ENCODE peak calls at places on chromosomes 11 and 22, in eight cellular contexts. U, C, B, Q, F, T, A and K are unnamed samples. For H3K4me1, the result is how much of the 10 kb centered on the place peaks cover.

GRCh38 chr11:119337581-119338317 is 2.9 kb downstream of the C1QTNF5 start:
- DNase-seq in U (no peak), C (no peak), B (peak), Q (peak), F (peak), T (no peak), A (peak), K (no peak)

GRCh38 chr11:103668859-103669258 is 367.6 kb upstream of the DDI1 start:
- DNase-seq in U (no peak), C (no peak), B (no peak), Q (no peak), F (no peak), T (no peak), A (no peak), K (no peak)

GRCh38 chr22:22810471-22810870 is 77.1 kb upstream of the IGLL5 start:
- DNase-seq in U (peak), C (no peak), B (no peak), Q (no peak), F (no peak), T (no peak), A (no peak), K (no peak)

GRCh38 chr11:6606471-6607189 is 3.1 kb downstream of the ILK start:
- DNase-seq in U (peak), C (peak), B (peak), Q (peak), F (peak), T (peak), A (peak), K (peak)

GRCh38 chr11:9663699-9664275 is at the start of gene SWAP70:
- DNase-seq in U (peak), C (peak), B (peak), Q (peak), F (peak), T (peak), A (peak), K (peak)

GRCh38 chr22:44623771-44624510 is 78.1 kb upstream of the PRR5 start:
- DNase-seq in U (no peak), C (no peak), B (no peak), Q (peak), F (peak), T (no peak), A (peak), K (no peak)

GRCh38 chr22:33921576-33922181 is 1.4 kb upstream of the LARGE1 start:
- DNase-seq in U (peak), C (peak), B (peak), Q (peak), F (peak), T (no peak), A (no peak), K (no peak)

GRCh38 chr11:5380740-5381342 is 2.8 kb upstream of the OR51M1 start:
- DNase-seq in U (peak), C (no peak), B (peak), Q (peak), F (peak), T (no peak), A (peak), K (peak)

GRCh38 chr22:26213826-26214225 is 44.6 kb downstream of the SEZ6L start:
- DNase-seq in U (no peak), C (no peak), B (no peak), Q (no peak), F (no peak), T (no peak), A (no peak), K (no peak)

DNA sequence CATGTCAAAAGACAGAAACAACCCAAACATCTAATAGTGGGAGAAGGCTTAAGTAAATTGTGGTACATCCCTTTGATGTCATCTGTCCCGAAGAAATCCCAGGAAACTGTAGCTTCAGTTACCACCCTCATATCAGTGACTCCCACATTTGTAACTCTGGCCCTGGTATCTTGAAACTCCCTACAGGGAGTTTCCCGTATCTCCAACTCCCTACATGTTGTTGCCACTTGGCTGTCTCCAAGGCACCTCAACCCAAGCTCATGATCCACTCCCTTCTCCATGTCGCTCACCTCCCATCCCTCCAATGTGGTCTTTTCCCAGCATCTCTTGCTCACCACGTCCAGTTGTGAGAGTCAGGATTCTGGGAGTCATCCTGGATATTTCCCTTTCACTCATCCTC is 68.1 kb downstream of the CACNG2 start:
- DNase-seq in U (no peak), C (no peak), B (no peak), Q (no peak), F (no peak), T (no peak), A (no peak), K (no peak)
- H3K4me1 ChIP-seq in U (under half), C (under half), B (under half), Q (under half), F (under half), T (under half), A (under half), K (under half)

DNA sequence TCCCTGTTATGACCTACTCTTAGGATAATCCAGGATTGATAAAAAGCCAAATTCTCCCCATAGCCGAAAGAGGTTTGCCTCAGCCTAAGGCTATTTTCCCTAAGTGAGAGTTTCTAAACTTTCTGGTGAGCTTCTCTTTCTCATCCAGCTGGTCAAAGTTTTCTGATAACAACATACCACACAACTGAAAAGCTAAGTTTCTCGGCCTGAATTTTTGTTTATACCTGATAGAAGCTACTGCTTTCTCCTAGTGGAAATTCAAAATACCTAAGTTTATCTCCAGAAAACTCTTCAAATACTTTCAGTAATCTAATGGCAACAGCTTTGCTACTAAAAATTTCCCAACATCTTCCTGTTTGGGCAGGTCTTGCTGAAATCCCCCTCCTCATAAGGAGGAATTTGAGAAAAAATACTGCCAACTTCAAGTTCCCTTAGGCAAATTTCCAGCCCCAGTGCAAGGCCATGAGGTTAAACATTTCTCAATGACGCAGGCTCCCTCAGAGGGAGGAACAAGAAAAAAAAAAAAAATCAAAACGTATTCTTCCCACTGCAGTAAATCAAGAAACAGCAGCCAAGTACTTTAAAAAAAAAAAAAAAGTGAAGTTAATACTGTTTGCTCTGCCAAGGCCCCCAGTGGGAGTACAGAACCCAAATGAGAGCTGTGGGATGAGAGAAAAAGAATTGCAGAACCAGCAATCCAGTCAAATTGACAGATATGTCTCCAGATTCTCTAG is 127.0 kb downstream of the MRTFA start:
- DNase-seq in U (peak), C (peak), B (no peak), Q (no peak), F (no peak), T (no peak), A (no peak), K (no peak)
- H3K4me1 ChIP-seq in U (under half), C (under half), B (under half), Q (under half), F (under half), T (under half), A (under half), K (under half)

DNA sequence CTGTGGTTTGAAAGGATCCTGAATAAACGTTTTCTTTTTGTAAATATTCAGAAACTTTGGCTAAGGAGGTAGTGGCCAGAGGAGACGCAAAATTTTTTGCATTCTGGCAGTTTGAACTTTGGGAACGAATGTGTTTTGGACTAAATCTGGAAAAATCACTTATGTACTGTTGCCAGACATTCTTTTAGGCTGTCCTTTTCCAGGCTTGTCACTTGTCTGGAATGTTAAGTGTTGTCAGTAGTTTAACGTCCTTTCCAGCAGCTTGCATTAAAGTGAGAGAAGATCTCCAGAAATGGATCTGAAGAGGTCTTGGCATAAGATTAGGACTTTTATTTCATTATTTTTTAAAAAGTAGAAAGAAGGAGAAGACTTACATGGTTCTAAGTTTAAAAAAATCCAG is 18.5 kb downstream of the SPECC1L start:
- DNase-seq in U (no peak), C (no peak), B (no peak), Q (no peak), F (no peak), T (no peak), A (peak), K (no peak)
- H3K4me1 ChIP-seq in U (under half), C (half or more), B (under half), Q (under half), F (under half), T (under half), A (under half), K (under half)

GRCh38 chr11:60868682-60869450 is 1.5 kb downstream of the ZP1 start:
- DNase-seq in U (no peak), C (no peak), B (no peak), Q (no peak), F (no peak), T (no peak), A (no peak), K (no peak)

GRCh38 chr11:60866911-60867870 is at the start of gene ZP1:
- DNase-seq in U (no peak), C (no peak), B (no peak), Q (no peak), F (no peak), T (no peak), A (no peak), K (no peak)

GRCh38 chr11:60870276-60870675 is 2.9 kb downstream of the ZP1 start:
- DNase-seq in U (no peak), C (no peak), B (no peak), Q (peak), F (no peak), T (no peak), A (no peak), K (no peak)

GRCh38 chr11:60869451-60869825 is 2.1 kb downstream of the ZP1 start:
- DNase-seq in U (no peak), C (no peak), B (no peak), Q (no peak), F (no peak), T (no peak), A (no peak), K (no peak)

GRCh38 chr11:60867871-60868681 is 734 bp downstream of the ZP1 start:
- DNase-seq in U (no peak), C (no peak), B (no peak), Q (no peak), F (no peak), T (no peak), A (no peak), K (no peak)
- H3K4me1 ChIP-seq in U (under half), C (under half), B (under half), Q (under half), F (under half), T (under half), A (under half), K (under half)

GRCh38 chr11:111335124-111335535 is 36.8 kb downstream of the POU2AF3 start:
- DNase-seq in U (no peak), C (no peak), B (no peak), Q (no peak), F (no peak), T (no peak), A (no peak), K (no peak)

GRCh38 chr11:111334495-111335123 is 36.3 kb downstream of the POU2AF3 start:
- DNase-seq in U (no peak), C (no peak), B (no peak), Q (no peak), F (no peak), T (no peak), A (no peak), K (no peak)

GRCh38 chr11:111330234-111330893 is 32.0 kb downstream of the POU2AF3 start:
- DNase-seq in U (no peak), C (no peak), B (no peak), Q (no peak), F (no peak), T (no peak), A (no peak), K (no peak)

GRCh38 chr11:111329306-111330204 is 31.2 kb downstream of the POU2AF3 start:
- DNase-seq in U (no peak), C (no peak), B (no peak), Q (no peak), F (no peak), T (no peak), A (no peak), K (no peak)

GRCh38 chr11:111331711-111332479 is 33.5 kb downstream of the POU2AF3 start:
- DNase-seq in U (no peak), C (no peak), B (no peak), Q (no peak), F (no peak), T (no peak), A (no peak), K (no peak)
- H3K4me1 ChIP-seq in U (under half), C (under half), B (under half), Q (under half), F (under half), T (under half), A (under half), K (under half)

GRCh38 chr11:13256216-13256615 is 21.4 kb upstream of the BMAL1 start:
- DNase-seq in U (no peak), C (no peak), B (no peak), Q (no peak), F (no peak), T (no peak), A (no peak), K (no peak)
- H3K4me1 ChIP-seq in U (under half), C (under half), B (under half), Q (under half), F (under half), T (under half), A (under half), K (under half)

DNA sequence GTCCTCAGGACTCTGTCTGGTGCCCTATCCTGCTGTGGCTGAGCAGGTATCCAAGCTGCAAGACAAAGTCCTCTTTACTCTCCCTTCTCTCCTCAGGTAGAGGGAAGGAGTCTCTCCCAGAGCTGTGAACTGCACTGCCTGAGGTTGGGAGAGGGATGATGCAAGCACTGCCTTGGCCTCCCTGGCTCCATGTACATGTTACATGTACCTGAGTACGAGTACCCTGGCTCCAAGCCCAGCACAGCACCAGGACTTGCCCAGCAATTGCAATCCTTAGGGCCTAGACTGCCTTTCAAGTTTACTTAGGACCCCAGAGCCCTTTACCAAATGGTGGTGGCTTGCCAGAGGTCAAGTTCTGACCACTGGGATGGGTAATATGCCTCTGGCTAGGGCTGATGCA is 20.7 kb upstream of the AQP11 start:
- DNase-seq in U (no peak), C (no peak), B (no peak), Q (no peak), F (no peak), T (no peak), A (no peak), K (no peak)
- H3K4me1 ChIP-seq in U (under half), C (under half), B (under half), Q (under half), F (under half), T (under half), A (under half), K (under half)

DNA sequence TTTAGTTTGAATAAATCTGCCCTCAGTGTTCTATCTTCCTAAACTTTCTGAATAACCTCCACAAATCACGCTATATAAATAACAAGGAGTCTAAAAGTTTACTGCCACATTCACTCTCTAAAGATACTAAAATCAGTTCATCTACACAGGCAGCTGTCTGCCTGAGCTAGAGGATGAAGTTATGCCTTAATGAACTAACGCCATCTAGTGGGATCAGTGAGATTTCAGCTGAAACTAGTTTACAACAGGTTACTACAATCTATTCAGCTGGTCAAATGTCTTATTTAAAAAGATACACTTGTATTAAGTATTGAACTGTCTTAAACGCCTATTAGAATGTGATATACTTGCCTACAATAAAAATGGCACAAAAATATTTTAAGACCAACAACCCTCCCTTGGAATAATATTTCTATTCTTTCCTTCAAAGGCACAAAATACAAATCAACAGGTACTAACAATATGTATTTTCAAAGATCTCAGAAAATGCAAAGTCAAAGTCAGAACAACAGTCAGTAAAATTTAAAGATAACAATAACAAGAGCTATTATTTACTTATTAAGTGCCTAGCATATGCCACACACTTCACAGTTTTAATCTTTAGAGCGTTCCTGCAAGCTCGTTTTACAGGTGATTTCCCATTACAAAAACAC is 84.1 kb downstream of the LARGE2 start:
- DNase-seq in U (no peak), C (no peak), B (peak), Q (peak), F (no peak), T (peak), A (peak), K (peak)
- H3K4me1 ChIP-seq in U (under half), C (under half), B (under half), Q (under half), F (under half), T (under half), A (under half), K (under half)

DNA sequence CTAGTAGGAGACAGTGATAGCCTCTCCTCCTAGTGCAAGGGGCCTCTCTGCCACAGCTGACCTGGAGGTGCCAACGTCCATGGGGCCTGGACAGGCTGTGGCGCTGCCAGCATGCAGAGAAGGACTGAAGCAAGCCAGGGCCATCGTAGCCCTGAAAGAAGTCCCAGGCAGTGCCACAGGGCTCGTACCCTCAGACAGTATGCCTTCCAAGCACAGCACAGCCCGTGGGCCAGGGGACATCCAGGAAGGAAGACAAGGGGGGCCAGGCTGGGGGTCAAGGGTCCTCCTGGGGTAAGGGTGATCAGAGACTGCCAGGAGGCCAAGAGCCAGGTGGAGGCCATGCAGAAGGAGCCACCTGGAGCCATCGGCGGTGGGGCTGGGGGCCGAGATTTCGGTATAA is 20.4 kb upstream of the MOB2 start:
- DNase-seq in U (no peak), C (no peak), B (no peak), Q (no peak), F (no peak), T (no peak), A (no peak), K (no peak)
- H3K4me1 ChIP-seq in U (under half), C (half or more), B (under half), Q (under half), F (under half), T (under half), A (under half), K (under half)

GRCh38 chr22:46090051-46090591 is 60.2 kb upstream of the PPARA start:
- DNase-seq in U (no peak), C (peak), B (no peak), Q (no peak), F (no peak), T (no peak), A (no peak), K (no peak)
- H3K4me1 ChIP-seq in U (half or more), C (half or more), B (under half), Q (under half), F (under half), T (under half), A (half or more), K (under half)